ENCODE peak calls at places on chromosomes 4 and X, in ten cellular contexts. One of them, this sample, is unnamed.

GRCh38 chrX:147920161-147920666 is 8.5 kb downstream of the FMR1 start:
- DNase-seq in lower lobe of right lung: no peak
- DNase-seq in cardiac fibroblast: no peak
- DNase-seq in hepatocyte: no peak
- DNase-seq in bronchial epithelial cell: no peak
- DNase-seq in GM06990: no peak
- DNase-seq in endodermal cell: no peak
- DNase-seq in GM12878: no peak
- DNase-seq in transverse colon: no peak
- DNase-seq in fibroblast of lung: no peak
- DNase-seq in this sample: no peak

GRCh38 chr4:2432991-2433530 is 14.3 kb downstream of the CFAP99 start:
- DNase-seq in lower lobe of right lung: no peak
- DNase-seq in cardiac fibroblast: peak
- DNase-seq in hepatocyte: no peak
- DNase-seq in bronchial epithelial cell: no peak
- DNase-seq in GM06990: no peak
- DNase-seq in endodermal cell: peak
- DNase-seq in GM12878: no peak
- DNase-seq in transverse colon: no peak
- DNase-seq in fibroblast of lung: peak
- DNase-seq in this sample: peak

GRCh38 chr4:997375-998071 is 4.3 kb upstream of the SLC26A1 start:
- DNase-seq in lower lobe of right lung: no peak
- DNase-seq in cardiac fibroblast: no peak
- DNase-seq in hepatocyte: peak
- DNase-seq in bronchial epithelial cell: no peak
- DNase-seq in GM06990: no peak
- DNase-seq in endodermal cell: no peak
- DNase-seq in GM12878: no peak
- DNase-seq in transverse colon: no peak
- DNase-seq in fibroblast of lung: no peak
- DNase-seq in this sample: no peak

GRCh38 chr4:112766422-112766821 is 129.5 kb downstream of the LARP7 start:
- DNase-seq in lower lobe of right lung: no peak
- DNase-seq in cardiac fibroblast: peak
- DNase-seq in hepatocyte: peak
- DNase-seq in bronchial epithelial cell: peak
- DNase-seq in GM06990: no peak
- DNase-seq in endodermal cell: peak
- DNase-seq in GM12878: no peak
- DNase-seq in transverse colon: no peak
- DNase-seq in fibroblast of lung: peak
- DNase-seq in this sample: peak

GRCh38 chr4:3405176-3405575 is 36.6 kb upstream of the HGFAC start:
- DNase-seq in lower lobe of right lung: no peak
- DNase-seq in cardiac fibroblast: no peak
- DNase-seq in hepatocyte: no peak
- DNase-seq in bronchial epithelial cell: no peak
- DNase-seq in GM06990: no peak
- DNase-seq in endodermal cell: no peak
- DNase-seq in GM12878: no peak
- DNase-seq in transverse colon: no peak
- DNase-seq in fibroblast of lung: no peak
- DNase-seq in this sample: no peak

GRCh38 chrX:12974217-12974796 is 603 bp upstream of the TMSB4X start:
- DNase-seq in lower lobe of right lung: peak
- DNase-seq in cardiac fibroblast: peak
- DNase-seq in hepatocyte: peak
- DNase-seq in bronchial epithelial cell: peak
- DNase-seq in GM06990: no peak
- DNase-seq in endodermal cell: peak
- DNase-seq in GM12878: no peak
- DNase-seq in transverse colon: peak
- DNase-seq in fibroblast of lung: peak
- DNase-seq in this sample: peak

GRCh38 chr4:2083826-2084160 is 24.7 kb downstream of the NAT8L start:
- DNase-seq in lower lobe of right lung: no peak
- DNase-seq in cardiac fibroblast: no peak
- DNase-seq in hepatocyte: no peak
- DNase-seq in bronchial epithelial cell: no peak
- DNase-seq in GM06990: no peak
- DNase-seq in endodermal cell: peak
- DNase-seq in GM12878: no peak
- DNase-seq in transverse colon: no peak
- DNase-seq in fibroblast of lung: no peak
- DNase-seq in this sample: no peak

GRCh38 chr4:20445933-20446723 is 194.4 kb downstream of the SLIT2 start:
- DNase-seq in lower lobe of right lung: no peak
- DNase-seq in cardiac fibroblast: peak
- DNase-seq in hepatocyte: no peak
- DNase-seq in bronchial epithelial cell: no peak
- DNase-seq in GM06990: no peak
- DNase-seq in endodermal cell: no peak
- DNase-seq in GM12878: no peak
- DNase-seq in transverse colon: no peak
- DNase-seq in fibroblast of lung: peak
- DNase-seq in this sample: no peak

GRCh38 chr4:143355540-143356217 is 19.0 kb downstream of the GAB1 start:
- DNase-seq in lower lobe of right lung: no peak
- DNase-seq in cardiac fibroblast: peak
- DNase-seq in hepatocyte: no peak
- DNase-seq in bronchial epithelial cell: peak
- DNase-seq in GM06990: no peak
- DNase-seq in endodermal cell: no peak
- DNase-seq in GM12878: no peak
- DNase-seq in transverse colon: no peak
- DNase-seq in fibroblast of lung: no peak
- DNase-seq in this sample: peak

GRCh38 chr4:76226418-76226817 is 12.8 kb upstream of the SCARB2 start:
- DNase-seq in lower lobe of right lung: no peak
- DNase-seq in cardiac fibroblast: no peak
- DNase-seq in hepatocyte: no peak
- DNase-seq in bronchial epithelial cell: no peak
- DNase-seq in GM06990: no peak
- DNase-seq in endodermal cell: no peak
- DNase-seq in GM12878: no peak
- DNase-seq in transverse colon: peak
- DNase-seq in fibroblast of lung: no peak
- DNase-seq in this sample: no peak

GRCh38 chr4:46274717-46275116 is 115.2 kb downstream of the GABRA2 start:
- DNase-seq in lower lobe of right lung: no peak
- DNase-seq in cardiac fibroblast: peak
- DNase-seq in hepatocyte: no peak
- DNase-seq in bronchial epithelial cell: no peak
- DNase-seq in GM06990: no peak
- DNase-seq in endodermal cell: no peak
- DNase-seq in GM12878: no peak
- DNase-seq in transverse colon: no peak
- DNase-seq in fibroblast of lung: peak
- DNase-seq in this sample: peak
- TF ChIP-seq CTCF in lower lobe of right lung: no peak
- TF ChIP-seq CTCF in cardiac fibroblast: no peak
- TF ChIP-seq CTCF in hepatocyte: peak
- TF ChIP-seq CTCF in bronchial epithelial cell: no peak
- TF ChIP-seq CTCF in GM06990: peak
- TF ChIP-seq CTCF in endodermal cell: peak
- TF ChIP-seq CTCF in GM12878: peak
- TF ChIP-seq CTCF in transverse colon: no peak
- TF ChIP-seq CTCF in fibroblast of lung: no peak
- TF ChIP-seq CTCF in this sample: peak

GRCh38 chrX:78330540-78330939 is 3.1 kb upstream of the CYSLTR1 start:
- DNase-seq in lower lobe of right lung: no peak
- DNase-seq in cardiac fibroblast: no peak
- DNase-seq in hepatocyte: no peak
- DNase-seq in bronchial epithelial cell: no peak
- DNase-seq in GM06990: peak
- DNase-seq in endodermal cell: no peak
- DNase-seq in GM12878: no peak
- DNase-seq in transverse colon: no peak
- DNase-seq in fibroblast of lung: no peak
- DNase-seq in this sample: no peak

GRCh38 chrX:78329486-78329885 is 2.1 kb upstream of the CYSLTR1 start:
- DNase-seq in lower lobe of right lung: no peak
- DNase-seq in cardiac fibroblast: no peak
- DNase-seq in hepatocyte: no peak
- DNase-seq in bronchial epithelial cell: peak
- DNase-seq in GM06990: no peak
- DNase-seq in endodermal cell: no peak
- DNase-seq in GM12878: no peak
- DNase-seq in transverse colon: peak
- DNase-seq in fibroblast of lung: no peak
- DNase-seq in this sample: no peak

GRCh38 chrX:78331708-78332107 is 4.3 kb upstream of the CYSLTR1 start:
- DNase-seq in lower lobe of right lung: no peak
- DNase-seq in cardiac fibroblast: no peak
- DNase-seq in hepatocyte: no peak
- DNase-seq in bronchial epithelial cell: no peak
- DNase-seq in GM06990: no peak
- DNase-seq in endodermal cell: no peak
- DNase-seq in GM12878: no peak
- DNase-seq in transverse colon: no peak
- DNase-seq in fibroblast of lung: no peak
- DNase-seq in this sample: no peak

GRCh38 chrX:78330068-78330467 is 2.7 kb upstream of the CYSLTR1 start:
- DNase-seq in lower lobe of right lung: no peak
- DNase-seq in cardiac fibroblast: no peak
- DNase-seq in hepatocyte: no peak
- DNase-seq in bronchial epithelial cell: no peak
- DNase-seq in GM06990: no peak
- DNase-seq in endodermal cell: no peak
- DNase-seq in GM12878: no peak
- DNase-seq in transverse colon: no peak
- DNase-seq in fibroblast of lung: no peak
- DNase-seq in this sample: no peak

DNA sequence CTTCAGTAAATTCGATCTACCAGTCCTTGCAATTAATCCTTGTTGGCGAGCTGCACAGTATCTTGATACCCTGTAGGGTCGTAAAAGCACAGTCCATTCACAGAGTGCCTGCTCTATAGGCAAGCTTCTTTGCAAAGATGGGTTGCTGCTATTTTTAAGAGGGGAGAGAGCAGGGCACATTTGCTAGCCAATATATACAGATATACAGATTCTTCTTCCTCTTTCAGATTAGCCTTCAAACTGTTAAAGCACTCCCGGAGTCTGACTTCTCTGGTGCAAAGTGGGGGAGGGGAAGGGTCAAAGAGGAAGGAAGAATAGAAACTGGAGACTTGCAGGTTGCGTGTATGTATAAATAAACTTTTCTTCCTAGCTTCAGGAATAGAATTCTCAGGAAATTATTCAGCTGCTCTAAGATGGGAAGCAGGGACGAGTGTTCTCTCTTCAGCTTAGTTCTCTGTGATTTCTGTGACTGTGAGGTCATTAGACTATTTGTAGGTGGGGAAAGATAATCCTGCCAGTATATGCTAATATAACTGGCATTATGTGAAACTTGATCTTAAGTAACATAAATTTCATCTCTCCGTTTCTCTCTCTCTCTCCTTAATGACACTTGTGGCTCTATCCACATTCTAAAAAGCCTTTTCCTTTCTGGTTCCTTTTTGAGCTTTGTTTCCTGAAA is at the start of gene CYSLTR1:
- DNase-seq in lower lobe of right lung: no peak
- DNase-seq in cardiac fibroblast: no peak
- DNase-seq in hepatocyte: no peak
- DNase-seq in bronchial epithelial cell: no peak
- DNase-seq in GM06990: peak
- DNase-seq in endodermal cell: no peak
- DNase-seq in GM12878: no peak
- DNase-seq in transverse colon: no peak
- DNase-seq in fibroblast of lung: no peak
- DNase-seq in this sample: no peak
- H3K4me3 ChIP-seq in lower lobe of right lung: peak
- H3K4me3 ChIP-seq in cardiac fibroblast: no peak
- H3K4me3 ChIP-seq in hepatocyte: no peak
- H3K4me3 ChIP-seq in bronchial epithelial cell: no peak
- H3K4me3 ChIP-seq in GM06990: peak
- H3K4me3 ChIP-seq in endodermal cell: no peak
- H3K4me3 ChIP-seq in GM12878: peak
- H3K4me3 ChIP-seq in transverse colon: no peak
- H3K4me3 ChIP-seq in fibroblast of lung: no peak
- H3K4me3 ChIP-seq in this sample: no peak

GRCh38 chr4:38452009-38452408 is 212.0 kb upstream of the KLF3 start:
- DNase-seq in lower lobe of right lung: no peak
- DNase-seq in cardiac fibroblast: no peak
- DNase-seq in hepatocyte: no peak
- DNase-seq in bronchial epithelial cell: no peak
- DNase-seq in GM06990: no peak
- DNase-seq in endodermal cell: no peak
- DNase-seq in GM12878: no peak
- DNase-seq in transverse colon: no peak
- DNase-seq in fibroblast of lung: no peak
- DNase-seq in this sample: no peak

GRCh38 chr4:38453253-38453881 is 210.6 kb upstream of the KLF3 start:
- DNase-seq in lower lobe of right lung: no peak
- DNase-seq in cardiac fibroblast: no peak
- DNase-seq in hepatocyte: no peak
- DNase-seq in bronchial epithelial cell: no peak
- DNase-seq in GM06990: no peak
- DNase-seq in endodermal cell: no peak
- DNase-seq in GM12878: no peak
- DNase-seq in transverse colon: no peak
- DNase-seq in fibroblast of lung: no peak
- DNase-seq in this sample: no peak

GRCh38 chr4:38455092-38455855 is 208.7 kb upstream of the KLF3 start:
- DNase-seq in lower lobe of right lung: no peak
- DNase-seq in cardiac fibroblast: no peak
- DNase-seq in hepatocyte: no peak
- DNase-seq in bronchial epithelial cell: no peak
- DNase-seq in GM06990: peak
- DNase-seq in endodermal cell: no peak
- DNase-seq in GM12878: peak
- DNase-seq in transverse colon: no peak
- DNase-seq in fibroblast of lung: no peak
- DNase-seq in this sample: no peak

GRCh38 chr4:38454284-38454683 is 209.7 kb upstream of the KLF3 start:
- DNase-seq in lower lobe of right lung: no peak
- DNase-seq in cardiac fibroblast: no peak
- DNase-seq in hepatocyte: no peak
- DNase-seq in bronchial epithelial cell: no peak
- DNase-seq in GM06990: no peak
- DNase-seq in endodermal cell: no peak
- DNase-seq in GM12878: no peak
- DNase-seq in transverse colon: no peak
- DNase-seq in fibroblast of lung: no peak
- DNase-seq in this sample: no peak

GRCh38 chr4:38449506-38450174 is 214.4 kb upstream of the KLF3 start:
- DNase-seq in lower lobe of right lung: no peak
- DNase-seq in cardiac fibroblast: no peak
- DNase-seq in hepatocyte: no peak
- DNase-seq in bronchial epithelial cell: peak
- DNase-seq in GM06990: no peak
- DNase-seq in endodermal cell: peak
- DNase-seq in GM12878: no peak
- DNase-seq in transverse colon: no peak
- DNase-seq in fibroblast of lung: no peak
- DNase-seq in this sample: peak
- TF ChIP-seq CTCF in lower lobe of right lung: no peak
- TF ChIP-seq CTCF in cardiac fibroblast: no peak
- TF ChIP-seq CTCF in hepatocyte: peak
- TF ChIP-seq CTCF in bronchial epithelial cell: no peak
- TF ChIP-seq CTCF in GM06990: no peak
- TF ChIP-seq CTCF in endodermal cell: peak
- TF ChIP-seq CTCF in GM12878: no peak
- TF ChIP-seq CTCF in transverse colon: no peak
- TF ChIP-seq CTCF in fibroblast of lung: no peak
- TF ChIP-seq CTCF in this sample: no peak

GRCh38 chr4:129346760-129347159 is 250.8 kb downstream of the C4orf33 start:
- DNase-seq in lower lobe of right lung: no peak
- DNase-seq in cardiac fibroblast: no peak
- DNase-seq in hepatocyte: no peak
- DNase-seq in bronchial epithelial cell: no peak
- DNase-seq in GM06990: no peak
- DNase-seq in endodermal cell: no peak
- DNase-seq in GM12878: no peak
- DNase-seq in transverse colon: no peak
- DNase-seq in fibroblast of lung: no peak
- DNase-seq in this sample: no peak
- H3K4me3 ChIP-seq in lower lobe of right lung: no peak
- H3K4me3 ChIP-seq in cardiac fibroblast: no peak
- H3K4me3 ChIP-seq in hepatocyte: no peak
- H3K4me3 ChIP-seq in bronchial epithelial cell: no peak
- H3K4me3 ChIP-seq in GM06990: no peak
- H3K4me3 ChIP-seq in endodermal cell: no peak
- H3K4me3 ChIP-seq in GM12878: no peak
- H3K4me3 ChIP-seq in transverse colon: no peak
- H3K4me3 ChIP-seq in fibroblast of lung: no peak
- H3K4me3 ChIP-seq in this sample: no peak